ENCODE peak calls at places on chromosomes 13 and 19, in nine cellular contexts. One of them, this sample, is unnamed.

GRCh38 chr19:17327654-17328516 is 6.8 kb downstream of the ANO8 start:
- DNase-seq in heart left ventricle: no peak
- DNase-seq in fibroblast of lung: no peak
- DNase-seq in A549: no peak
- DNase-seq in cardiac muscle cell: peak
- DNase-seq in RWPE2: no peak
- DNase-seq in heart right ventricle: no peak
- DNase-seq in stomach: peak
- DNase-seq in gastrocnemius medialis: no peak
- DNase-seq in this sample: peak

GRCh38 chr19:58037927-58038687 is 4.3 kb downstream of the ZSCAN1 start:
- DNase-seq in heart right ventricle: peak
- DNase-seq in A549: no peak
- DNase-seq in gastrocnemius medialis: no peak
- DNase-seq in fibroblast of lung: no peak
- DNase-seq in RWPE2: no peak
- DNase-seq in stomach: no peak
- DNase-seq in heart left ventricle: no peak
- DNase-seq in cardiac muscle cell: peak
- DNase-seq in this sample: peak

GRCh38 chr13:36352350-36352749 is 6.2 kb upstream of the SPART start:
- DNase-seq in heart right ventricle: no peak
- DNase-seq in A549: no peak
- DNase-seq in fibroblast of lung: peak
- DNase-seq in heart left ventricle: no peak
- DNase-seq in RWPE2: no peak
- DNase-seq in cardiac muscle cell: no peak
- DNase-seq in stomach: no peak
- DNase-seq in gastrocnemius medialis: no peak
- DNase-seq in this sample: no peak

GRCh38 chr13:110092869-110093268 is 214.1 kb downstream of the COL4A1 start:
- DNase-seq in stomach: no peak
- DNase-seq in A549: no peak
- DNase-seq in heart right ventricle: no peak
- DNase-seq in cardiac muscle cell: peak
- DNase-seq in heart left ventricle: no peak
- DNase-seq in RWPE2: no peak
- DNase-seq in gastrocnemius medialis: no peak
- DNase-seq in fibroblast of lung: no peak
- DNase-seq in this sample: no peak

GRCh38 chr19:4910594-4911273 is 1.4 kb downstream of the UHRF1 start:
- DNase-seq in heart left ventricle: peak
- DNase-seq in A549: no peak
- DNase-seq in stomach: no peak
- DNase-seq in cardiac muscle cell: peak
- DNase-seq in RWPE2: no peak
- DNase-seq in heart right ventricle: no peak
- DNase-seq in gastrocnemius medialis: no peak
- DNase-seq in fibroblast of lung: peak
- DNase-seq in this sample: no peak

GRCh38 chr13:97308735-97309429 is 86.7 kb downstream of the MBNL2 start:
- DNase-seq in RWPE2: no peak
- DNase-seq in A549: peak
- DNase-seq in heart left ventricle: no peak
- DNase-seq in gastrocnemius medialis: no peak
- DNase-seq in fibroblast of lung: peak
- DNase-seq in cardiac muscle cell: no peak
- DNase-seq in stomach: no peak
- DNase-seq in heart right ventricle: no peak
- DNase-seq in this sample: no peak

GRCh38 chr19:49936549-49936948 is 7.2 kb upstream of the NUP62 start:
- DNase-seq in A549: no peak
- DNase-seq in gastrocnemius medialis: no peak
- DNase-seq in RWPE2: no peak
- DNase-seq in heart left ventricle: no peak
- DNase-seq in cardiac muscle cell: no peak
- DNase-seq in heart right ventricle: no peak
- DNase-seq in stomach: no peak
- DNase-seq in fibroblast of lung: no peak
- DNase-seq in this sample: no peak

GRCh38 chr19:658059-658839 is 4.8 kb downstream of the RNF126 start:
- DNase-seq in heart left ventricle: no peak
- DNase-seq in fibroblast of lung: no peak
- DNase-seq in RWPE2: no peak
- DNase-seq in cardiac muscle cell: no peak
- DNase-seq in gastrocnemius medialis: no peak
- DNase-seq in stomach: no peak
- DNase-seq in A549: no peak
- DNase-seq in heart right ventricle: peak
- DNase-seq in this sample: no peak

GRCh38 chr13:103157434-103158145 is 91.4 kb upstream of the SLC10A2 start:
- DNase-seq in stomach: no peak
- DNase-seq in heart right ventricle: no peak
- DNase-seq in heart left ventricle: no peak
- DNase-seq in cardiac muscle cell: no peak
- DNase-seq in fibroblast of lung: no peak
- DNase-seq in gastrocnemius medialis: no peak
- DNase-seq in A549: no peak
- DNase-seq in RWPE2: no peak
- DNase-seq in this sample: no peak

GRCh38 chr13:51453959-51454703 is 1.3 kb upstream of the INTS6 start:
- DNase-seq in heart right ventricle: peak
- DNase-seq in A549: no peak
- DNase-seq in cardiac muscle cell: no peak
- DNase-seq in RWPE2: no peak
- DNase-seq in stomach: no peak
- DNase-seq in fibroblast of lung: peak
- DNase-seq in gastrocnemius medialis: no peak
- DNase-seq in heart left ventricle: peak
- DNase-seq in this sample: peak

GRCh38 chr19:33426621-33427475 is 53.3 kb downstream of the CEBPG start:
- DNase-seq in gastrocnemius medialis: no peak
- DNase-seq in A549: no peak
- DNase-seq in fibroblast of lung: no peak
- DNase-seq in RWPE2: peak
- DNase-seq in heart left ventricle: peak
- DNase-seq in stomach: no peak
- DNase-seq in heart right ventricle: no peak
- DNase-seq in cardiac muscle cell: no peak
- DNase-seq in this sample: no peak

GRCh38 chr19:45769821-45770191 is 754 bp upstream of the SIX5 start:
- DNase-seq in gastrocnemius medialis: peak
- DNase-seq in fibroblast of lung: no peak
- DNase-seq in RWPE2: peak
- DNase-seq in heart right ventricle: peak
- DNase-seq in heart left ventricle: peak
- DNase-seq in stomach: peak
- DNase-seq in cardiac muscle cell: no peak
- DNase-seq in A549: peak
- DNase-seq in this sample: no peak

GRCh38 chr13:73466561-73466960 is 407.8 kb downstream of the KLF5 start:
- DNase-seq in heart left ventricle: no peak
- DNase-seq in heart right ventricle: no peak
- DNase-seq in RWPE2: no peak
- DNase-seq in cardiac muscle cell: no peak
- DNase-seq in stomach: no peak
- DNase-seq in fibroblast of lung: peak
- DNase-seq in A549: no peak
- DNase-seq in gastrocnemius medialis: no peak
- DNase-seq in this sample: no peak

GRCh38 chr13:93226623-93227279 is at the start of gene GPC6:
- DNase-seq in heart right ventricle: no peak
- DNase-seq in gastrocnemius medialis: no peak
- DNase-seq in A549: no peak
- DNase-seq in heart left ventricle: no peak
- DNase-seq in RWPE2: no peak
- DNase-seq in stomach: no peak
- DNase-seq in cardiac muscle cell: peak
- DNase-seq in fibroblast of lung: peak
- DNase-seq in this sample: no peak

GRCh38 chr19:13102416-13102665 is 317 bp downstream of the LYL1 start:
- DNase-seq in fibroblast of lung: no peak
- DNase-seq in RWPE2: no peak
- DNase-seq in gastrocnemius medialis: no peak
- DNase-seq in cardiac muscle cell: no peak
- DNase-seq in heart left ventricle: no peak
- DNase-seq in heart right ventricle: no peak
- DNase-seq in stomach: no peak
- DNase-seq in A549: no peak
- DNase-seq in this sample: no peak
- H3K27ac ChIP-seq in fibroblast of lung: peak
- H3K27ac ChIP-seq in RWPE2: no peak
- H3K27ac ChIP-seq in gastrocnemius medialis: peak
- H3K27ac ChIP-seq in cardiac muscle cell: no peak
- H3K27ac ChIP-seq in heart left ventricle: peak
- H3K27ac ChIP-seq in heart right ventricle: peak
- H3K27ac ChIP-seq in stomach: peak
- H3K27ac ChIP-seq in A549: peak
- H3K27ac ChIP-seq in this sample: no peak

DNA sequence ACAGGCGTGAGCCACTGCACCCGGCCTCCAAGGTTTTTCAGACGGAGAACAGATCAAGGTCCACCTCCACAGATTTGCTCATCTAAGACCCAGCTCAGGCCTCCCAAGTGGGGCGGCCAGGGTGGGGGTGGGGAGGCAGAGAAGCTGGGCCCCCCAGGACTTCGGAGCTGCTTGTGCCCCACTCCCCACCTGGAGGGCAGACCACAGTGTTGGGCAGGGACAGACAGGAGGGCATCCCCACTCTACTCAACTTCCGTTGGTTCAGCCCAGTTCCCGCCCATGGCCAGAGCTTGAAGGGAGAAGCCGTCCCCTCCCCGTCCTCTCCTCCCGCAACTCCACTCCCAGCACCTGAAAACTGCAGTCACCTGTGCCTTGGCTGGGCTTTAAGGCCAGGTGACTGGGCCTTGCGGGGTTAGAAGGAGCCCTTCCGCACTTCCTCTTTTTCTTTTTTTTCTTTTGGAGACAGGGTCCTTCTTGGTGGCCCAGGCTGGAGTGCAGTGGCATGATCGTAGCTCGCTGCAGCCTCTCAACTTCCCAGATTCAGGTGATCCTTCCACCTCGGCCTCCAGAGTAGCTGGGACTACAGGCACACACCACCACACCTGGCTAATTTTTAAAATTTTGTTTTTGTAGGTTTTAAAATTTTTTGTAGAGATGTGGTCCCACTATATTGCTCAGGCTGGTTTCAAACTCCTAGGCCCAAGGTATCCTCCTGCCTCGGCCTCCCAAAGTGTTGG is 734 bp upstream of the LRRC8E start:
- DNase-seq in RWPE2: no peak
- DNase-seq in heart right ventricle: no peak
- DNase-seq in A549: no peak
- DNase-seq in heart left ventricle: no peak
- DNase-seq in cardiac muscle cell: no peak
- DNase-seq in gastrocnemius medialis: no peak
- DNase-seq in fibroblast of lung: no peak
- DNase-seq in stomach: no peak
- DNase-seq in this sample: no peak
- H3K4me3 ChIP-seq in RWPE2: no peak
- H3K4me3 ChIP-seq in heart right ventricle: peak
- H3K4me3 ChIP-seq in A549: peak
- H3K4me3 ChIP-seq in heart left ventricle: no peak
- H3K4me3 ChIP-seq in cardiac muscle cell: no peak
- H3K4me3 ChIP-seq in gastrocnemius medialis: no peak
- H3K4me3 ChIP-seq in fibroblast of lung: no peak
- H3K4me3 ChIP-seq in stomach: no peak
- H3K4me3 ChIP-seq in this sample: no peak

DNA sequence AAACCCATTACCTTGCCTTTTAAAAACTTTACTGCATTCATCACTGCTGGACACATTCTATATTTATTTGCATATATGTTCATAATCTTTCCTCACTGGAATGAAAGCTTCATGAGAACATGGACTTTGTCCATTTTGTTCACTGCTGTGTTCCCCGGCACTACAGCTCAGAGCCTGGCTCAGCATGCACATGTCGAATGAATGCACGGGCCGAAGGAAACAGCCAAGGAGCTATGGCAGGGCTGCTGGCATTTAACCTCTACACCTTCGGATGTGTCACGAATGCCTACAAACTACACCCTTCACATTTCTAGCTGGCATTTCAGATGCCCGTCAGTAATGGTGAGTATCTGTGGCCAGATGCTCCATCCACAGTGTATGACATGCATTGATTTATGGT is 7.6 kb downstream of the MTIF3 start:
- DNase-seq in heart left ventricle: no peak
- DNase-seq in fibroblast of lung: no peak
- DNase-seq in cardiac muscle cell: no peak
- DNase-seq in A549: no peak
- DNase-seq in stomach: no peak
- DNase-seq in heart right ventricle: no peak
- DNase-seq in RWPE2: no peak
- DNase-seq in gastrocnemius medialis: no peak
- DNase-seq in this sample: no peak
- H3K27ac ChIP-seq in heart left ventricle: no peak
- H3K27ac ChIP-seq in fibroblast of lung: no peak
- H3K27ac ChIP-seq in cardiac muscle cell: no peak
- H3K27ac ChIP-seq in A549: no peak
- H3K27ac ChIP-seq in stomach: no peak
- H3K27ac ChIP-seq in heart right ventricle: no peak
- H3K27ac ChIP-seq in RWPE2: no peak
- H3K27ac ChIP-seq in gastrocnemius medialis: no peak
- H3K27ac ChIP-seq in this sample: no peak

GRCh38 chr19:28885965-28886364 is 327.0 kb downstream of the UQCRFS1 start:
- DNase-seq in gastrocnemius medialis: no peak
- DNase-seq in stomach: no peak
- DNase-seq in fibroblast of lung: no peak
- DNase-seq in heart left ventricle: no peak
- DNase-seq in cardiac muscle cell: no peak
- DNase-seq in heart right ventricle: no peak
- DNase-seq in RWPE2: no peak
- DNase-seq in A549: no peak
- DNase-seq in this sample: no peak
- H3K4me3 ChIP-seq in gastrocnemius medialis: no peak
- H3K4me3 ChIP-seq in stomach: no peak
- H3K4me3 ChIP-seq in fibroblast of lung: no peak
- H3K4me3 ChIP-seq in heart left ventricle: no peak
- H3K4me3 ChIP-seq in cardiac muscle cell: no peak
- H3K4me3 ChIP-seq in heart right ventricle: no peak
- H3K4me3 ChIP-seq in RWPE2: no peak
- H3K4me3 ChIP-seq in A549: no peak
- H3K4me3 ChIP-seq in this sample: no peak